ENCODE peak calls at places on chromosome 21, in seven cellular contexts. B, L, E, V, C, M and G are unnamed samples.

GRCh38 chr21:45997205-45997494 is 15.6 kb downstream of the COL6A1 start:
- DNase-seq in B (no peak), L (no peak), M (no peak), V (no peak), C (no peak), E (no peak), G (no peak)

GRCh38 chr21:20720623-20721022 is 277.6 kb upstream of the NCAM2 start:
- DNase-seq in E (no peak), M (no peak), V (peak), L (no peak), B (no peak), C (no peak), G (no peak)

GRCh38 chr21:28884481-28884880 is 108.2 kb downstream of the LTN1 start:
- DNase-seq in E (peak), L (no peak), V (peak), B (no peak), M (no peak), C (no peak), G (peak)

GRCh38 chr21:16194851-16195251 is 465.1 kb downstream of the USP25 start:
- DNase-seq in M (no peak), L (no peak), E (peak), V (peak), B (no peak), C (no peak), G (no peak)

GRCh38 chr21:31677047-31677446 is 17.6 kb downstream of the SOD1 start:
- DNase-seq in M (no peak), B (no peak), E (no peak), V (no peak), L (no peak), C (no peak), G (no peak)

GRCh38 chr21:29025328-29025713 is 853 bp downstream of the USP16 start:
- DNase-seq in C (peak), B (peak), L (no peak), V (peak), E (peak), M (no peak), G (no peak)

GRCh38 chr21:46005081-46005480 is 23.5 kb downstream of the COL6A1 start:
- DNase-seq in M (no peak), V (no peak), B (no peak), E (peak), L (peak), C (no peak), G (no peak)

GRCh38 chr21:16536661-16537359 is 807.0 kb downstream of the USP25 start:
- DNase-seq in C (no peak), L (no peak), V (peak), B (no peak), E (no peak), M (no peak), G (no peak)

GRCh38 chr21:31213787-31214186 is 130.3 kb downstream of the TIAM1 start:
- DNase-seq in E (no peak), C (no peak), L (no peak), V (no peak), B (no peak), M (no peak), G (no peak)

GRCh38 chr21:31110430-31110829 is 72.2 kb upstream of the KRTAP19-8 start:
- DNase-seq in E (no peak), C (no peak), V (no peak), M (no peak), B (no peak), L (no peak), G (no peak)

GRCh38 chr21:46128106-46128982 is 27.0 kb downstream of the FTCD start:
- DNase-seq in M (no peak), B (no peak), L (peak), E (peak), C (no peak), V (peak), G (peak)

GRCh38 chr21:21232320-21232719 is 234.1 kb downstream of the NCAM2 start:
- DNase-seq in M (no peak), V (peak), C (peak), E (peak), B (no peak), L (no peak), G (peak)

GRCh38 chr21:20774737-20775136 is 223.5 kb upstream of the NCAM2 start:
- DNase-seq in C (no peak), V (no peak), M (no peak), B (no peak), L (no peak), E (no peak), G (no peak)

GRCh38 chr21:45868488-45868887 is 113.1 kb upstream of the COL6A1 start:
- DNase-seq in M (no peak), E (no peak), B (no peak), V (no peak), C (no peak), L (peak), G (no peak)

GRCh38 chr21:15823486-15824150 is 93.8 kb downstream of the USP25 start:
- DNase-seq in L (no peak), E (no peak), M (no peak), C (no peak), V (no peak), B (peak), G (no peak)

GRCh38 chr21:17866590-17866989 is 47.4 kb upstream of the C21orf91 start:
- DNase-seq in B (no peak), M (no peak), L (no peak), E (no peak), V (no peak), C (no peak), G (no peak)

GRCh38 chr21:29148535-29148934 is 18.1 kb downstream of the MAP3K7CL start:
- DNase-seq in V (peak), M (no peak), E (peak), B (no peak), C (no peak), L (no peak), G (no peak)

GRCh38 chr21:35663856-35664606 is 396.3 kb downstream of the SETD4 start:
- DNase-seq in E (no peak), L (no peak), C (no peak), B (no peak), M (no peak), V (no peak), G (no peak)

GRCh38 chr21:30839304-30839703 is 9.7 kb upstream of the KRTAP7-1 start:
- DNase-seq in L (no peak), M (no peak), V (peak), E (peak), C (peak), B (no peak), G (no peak)

GRCh38 chr21:16476056-16476850 is 746.5 kb downstream of the USP25 start:
- DNase-seq in E (peak), V (peak), M (no peak), L (no peak), C (no peak), B (no peak), G (no peak)

GRCh38 chr21:18759267-18759666 is 355.7 kb upstream of the TMPRSS15 start:
- DNase-seq in L (no peak), M (no peak), E (no peak), C (no peak), V (no peak), B (no peak), G (no peak)

GRCh38 chr21:41321908-41322495 is 5.4 kb downstream of the FAM3B start:
- DNase-seq in C (no peak), M (no peak), L (no peak), B (no peak), E (no peak), V (no peak), G (no peak)

GRCh38 chr21:46599251-46599572 is 5.7 kb downstream of the S100B start:
- DNase-seq in M (no peak), B (no peak), L (no peak), C (no peak), V (peak), E (peak), G (peak)

GRCh38 chr21:34550400-34550799 is 38.4 kb upstream of the KCNE1 start:
- DNase-seq in E (no peak), C (no peak), M (no peak), V (no peak), L (no peak), B (no peak), G (no peak)

GRCh38 chr21:34554227-34554626 is 42.2 kb upstream of the KCNE1 start:
- DNase-seq in V (no peak), L (no peak), E (no peak), C (no peak), B (no peak), M (no peak), G (no peak)

GRCh38 chr21:34557261-34557660 is 45.3 kb upstream of the KCNE1 start:
- DNase-seq in E (no peak), B (no peak), M (no peak), C (no peak), L (no peak), V (no peak), G (no peak)

GRCh38 chr21:34552324-34553198 is 40.6 kb upstream of the KCNE1 start:
- DNase-seq in C (no peak), L (no peak), M (no peak), E (peak), V (peak), B (no peak), G (no peak)

GRCh38 chr21:34553199-34553952 is 41.4 kb upstream of the KCNE1 start:
- DNase-seq in E (peak), V (peak), B (no peak), M (peak), C (peak), L (no peak), G (no peak)
- H3K4me3 ChIP-seq in E (peak), V (peak), B (no peak), M (no peak), C (no peak), L (no peak), G (no peak)

GRCh38 chr21:42553435-42553834 is 39.8 kb downstream of the SLC37A1 start:
- DNase-seq in L (no peak), C (peak), V (no peak), B (no peak), M (no peak), E (no peak), G (no peak)

GRCh38 chr21:42556476-42556875 is 42.8 kb downstream of the SLC37A1 start:
- DNase-seq in V (no peak), L (peak), B (no peak), E (no peak), M (no peak), C (no peak), G (no peak)

GRCh38 chr21:42555756-42556438 is 42.2 kb downstream of the SLC37A1 start:
- DNase-seq in M (no peak), E (no peak), L (peak), C (no peak), B (no peak), V (no peak), G (no peak)

GRCh38 chr21:42552407-42553336 is 39.0 kb downstream of the SLC37A1 start:
- DNase-seq in M (no peak), C (peak), L (no peak), V (no peak), B (no peak), E (no peak), G (no peak)

GRCh38 chr21:42554251-42554937 is 40.7 kb downstream of the SLC37A1 start:
- DNase-seq in B (no peak), M (no peak), L (peak), C (peak), E (no peak), V (no peak), G (no peak)
- H3K4me3 ChIP-seq in B (no peak), M (no peak), L (no peak), C (no peak), E (no peak), V (no peak), G (no peak)

DNA sequence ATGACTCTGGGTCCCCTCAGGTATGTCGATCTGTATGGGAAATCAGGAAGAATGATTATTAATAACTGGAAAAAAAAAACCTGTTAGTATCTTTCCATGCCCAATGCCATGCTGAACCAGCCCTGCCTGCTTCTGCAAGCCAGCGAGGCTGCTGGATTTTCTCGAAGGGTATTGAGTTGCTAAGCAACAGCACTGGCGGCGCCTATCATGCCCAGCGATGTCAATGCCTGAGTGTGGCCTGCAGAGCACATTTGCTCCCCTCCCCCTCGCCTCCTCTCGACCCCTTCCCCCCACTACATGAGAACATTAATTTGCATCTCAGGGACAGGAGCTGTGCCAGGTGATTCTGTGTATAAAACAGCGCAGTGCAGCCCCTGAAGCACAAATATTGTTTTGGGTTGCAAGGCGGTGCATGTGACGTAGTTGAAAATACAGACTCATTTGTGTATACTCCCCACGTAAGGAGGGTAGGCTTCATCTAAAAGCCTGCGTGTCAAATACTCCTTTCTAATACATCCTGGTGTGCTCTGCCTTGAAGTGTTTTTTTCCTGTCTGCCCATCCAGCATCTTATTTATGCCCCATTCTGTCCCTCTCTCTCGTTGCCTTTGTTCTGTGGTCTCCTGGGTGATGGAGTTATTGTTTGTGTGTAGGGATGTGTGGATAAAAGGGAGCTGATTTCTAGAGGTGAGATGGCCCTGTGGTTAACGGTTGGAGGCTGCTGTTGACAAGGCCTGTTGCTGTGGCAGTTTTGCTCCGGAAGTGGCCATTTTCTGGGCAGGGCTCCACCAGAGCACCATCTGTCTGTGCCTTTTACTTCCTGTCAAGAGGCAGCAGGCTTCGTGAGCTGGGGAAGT is 32.7 kb upstream of the ATP5PO start:
- DNase-seq in M (peak), V (no peak), E (peak), B (peak), L (peak), C (peak), G (no peak)
- H3K4me3 ChIP-seq in M (peak), V (no peak), E (peak), B (peak), L (peak), C (peak), G (peak)

DNA sequence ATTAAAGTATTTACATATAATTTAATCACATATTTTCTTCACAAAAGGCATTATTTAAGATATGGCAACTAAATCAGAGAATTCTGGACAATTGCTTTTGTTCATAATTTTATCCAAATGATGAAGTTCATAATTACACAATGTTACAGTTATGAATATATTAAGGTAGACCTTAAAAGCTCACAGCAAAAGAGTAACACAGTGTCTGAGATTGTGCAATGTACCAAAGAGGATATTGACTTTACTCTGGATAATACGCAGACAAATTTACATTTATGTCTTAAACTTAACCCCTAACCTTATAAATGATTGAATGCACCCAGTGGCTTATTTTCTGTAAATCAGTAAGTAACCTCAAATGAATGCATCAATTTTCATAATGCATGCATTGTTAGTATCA is 216.2 kb upstream of the SAMSN1 start:
- DNase-seq in M (no peak), C (no peak), L (no peak), E (no peak), B (no peak), V (no peak), G (no peak)
- H3K4me3 ChIP-seq in M (no peak), C (no peak), L (peak), E (no peak), B (no peak), V (no peak), G (no peak)

GRCh38 chr21:37281993-37282392 is 14.9 kb upstream of the VPS26C start:
- DNase-seq in C (peak), L (no peak), E (no peak), V (no peak), M (no peak), B (no peak), G (no peak)
- H3K4me3 ChIP-seq in C (no peak), L (no peak), E (no peak), V (no peak), M (no peak), B (no peak), G (no peak)

GRCh38 chr21:26736449-26736848 is 108.8 kb downstream of the ADAMTS1 start:
- DNase-seq in C (no peak), V (no peak), M (no peak), L (no peak), E (no peak), B (no peak), G (no peak)

GRCh38 chr21:26732442-26733221 is 112.6 kb downstream of the ADAMTS1 start:
- DNase-seq in V (peak), C (peak), B (no peak), L (no peak), M (no peak), E (peak), G (no peak)
- H3K4me3 ChIP-seq in V (no peak), C (no peak), B (no peak), L (no peak), M (no peak), E (no peak), G (no peak)

GRCh38 chr21:33024278-33025103 is 1.2 kb upstream of the OLIG2 start:
- DNase-seq in M (no peak), C (peak), L (no peak), V (no peak), B (no peak), E (no peak), G (no peak)
- H3K4me3 ChIP-seq in M (no peak), C (peak), L (no peak), V (no peak), B (no peak), E (no peak), G (no peak)

GRCh38 chr21:39119696-39120290 is 63.5 kb downstream of the PSMG1 start:
- DNase-seq in M (no peak), V (no peak), L (no peak), B (no peak), C (no peak), E (no peak), G (no peak)
- H3K4me3 ChIP-seq in M (no peak), V (no peak), L (no peak), B (no peak), C (no peak), E (no peak), G (no peak)

GRCh38 chr21:44301093-44301492 is 1.2 kb downstream of the PFKL start:
- DNase-seq in L (no peak), B (no peak), V (no peak), M (no peak), C (no peak), E (peak), G (no peak)
- H3K4me3 ChIP-seq in L (peak), B (peak), V (peak), M (peak), C (peak), E (peak), G (peak)